ENCODE peak calls at places on chromosome 21, in ten cellular contexts. J is fibroblast of lung, K is AG10803, M is NB4, Y is heart left ventricle, N is cardiac muscle cell, I is IMR-90, R is mucosa of descending colon, L is heart right ventricle, E is GM12865. X is an unnamed sample.
A peak's percentile ranks its signal among the peaks of the same experiment; 100 is the strongest.

GRCh38 chr21:31893841-31894240 is 21.0 kb downstream of the HUNK start:
- DNase-seq in J (peak; percentile 7), K (peak; percentile 73), M (no peak), Y (no peak), N (no peak), I (no peak), R (no peak), L (no peak), E (no peak), X (no peak)

GRCh38 chr21:45033791-45034555 is 40.4 kb upstream of the ADARB1 start:
- DNase-seq in J (no peak), K (peak; percentile 89), M (no peak), Y (no peak), N (peak; percentile 89), I (peak; percentile 73), R (no peak), L (no peak), E (no peak), X (peak; percentile 59)

GRCh38 chr21:46211376-46211775 is 17.2 kb downstream of the LSS start:
- DNase-seq in J (no peak), K (no peak), M (no peak), Y (no peak), N (no peak), I (no peak), R (no peak), L (no peak), E (no peak), X (no peak)

GRCh38 chr21:46286668-46286982 is 483 bp downstream of the YBEY start:
- DNase-seq in J (no peak), K (no peak), M (no peak), Y (no peak), N (no peak), I (no peak), R (no peak), L (no peak), E (no peak), X (no peak)

GRCh38 chr21:33070921-33071877 is 1.3 kb downstream of the OLIG1 start:
- DNase-seq in J (peak; percentile 8), K (no peak), M (peak; percentile 73), Y (no peak), N (peak; percentile 4), I (no peak), R (no peak), L (no peak), E (no peak), X (no peak)

GRCh38 chr21:32089771-32090170 is 189.1 kb downstream of the MIS18A start:
- DNase-seq in J (no peak), K (no peak), M (no peak), Y (no peak), N (no peak), I (no peak), R (no peak), L (no peak), E (no peak), X (no peak)

GRCh38 chr21:31135536-31136184 is 97.4 kb upstream of the KRTAP19-8 start:
- DNase-seq in J (peak; percentile 27), K (no peak), M (peak; percentile 56), Y (no peak), N (no peak), I (no peak), R (no peak), L (no peak), E (no peak), X (no peak)

GRCh38 chr21:44765231-44766013 is 36.2 kb downstream of the UBE2G2 start:
- DNase-seq in J (no peak), K (no peak), M (peak; percentile 69), Y (no peak), N (peak; percentile 47), I (no peak), R (no peak), L (no peak), E (peak; percentile 42), X (no peak)

GRCh38 chr21:38272215-38272614 is 15.4 kb downstream of the KCNJ15 start:
- DNase-seq in J (no peak), K (no peak), M (no peak), Y (no peak), N (no peak), I (no peak), R (no peak), L (no peak), E (peak; percentile 28), X (no peak)

GRCh38 chr21:24552491-24552890 is 1054.8 kb downstream of the MRPL39 start:
- DNase-seq in J (no peak), K (no peak), M (no peak), Y (no peak), N (no peak), I (no peak), R (no peak), L (no peak), E (no peak), X (no peak)

GRCh38 chr21:31266241-31266640 is 77.8 kb downstream of the TIAM1 start:
- DNase-seq in J (no peak), K (no peak), M (no peak), Y (no peak), N (no peak), I (no peak), R (no peak), L (no peak), E (no peak), X (no peak)

GRCh38 chr21:31714741-31715365 is 17.1 kb downstream of the SCAF4 start:
- DNase-seq in J (no peak), K (no peak), M (no peak), Y (no peak), N (no peak), I (no peak), R (no peak), L (no peak), E (no peak), X (no peak)

GRCh38 chr21:45699251-45699942 is 55.9 kb downstream of the PCBP3 start:
- DNase-seq in J (no peak), K (no peak), M (no peak), Y (no peak), N (no peak), I (no peak), R (no peak), L (no peak), E (no peak), X (no peak)

GRCh38 chr21:14383596-14384210 is 757 bp upstream of the HSPA13 start:
- DNase-seq in J (peak; percentile 31), K (peak; percentile 38), M (peak; percentile 58), Y (no peak), N (no peak), I (peak; percentile 5), R (no peak), L (no peak), E (peak; percentile 82), X (no peak)

GRCh38 chr21:46515109-46515508 is 56.4 kb downstream of the DIP2A start:
- DNase-seq in J (peak; percentile 35), K (peak; percentile 11), M (peak; percentile 49), Y (peak; percentile 44), N (peak; percentile 63), I (peak; percentile 13), R (no peak), L (peak; percentile 62), E (no peak), X (no peak)

GRCh38 chr21:18522181-18522771 is 118.7 kb upstream of the TMPRSS15 start:
- DNase-seq in J (peak; percentile 17), K (no peak), M (no peak), Y (no peak), N (no peak), I (no peak), R (no peak), L (no peak), E (no peak), X (no peak)
- TF ChIP-seq CTCF in J (no peak), K (no peak), M (no peak), Y (no peak), N (no peak), I (no peak), R (no peak), L (peak; percentile 25), E (no peak), X (no peak)

DNA sequence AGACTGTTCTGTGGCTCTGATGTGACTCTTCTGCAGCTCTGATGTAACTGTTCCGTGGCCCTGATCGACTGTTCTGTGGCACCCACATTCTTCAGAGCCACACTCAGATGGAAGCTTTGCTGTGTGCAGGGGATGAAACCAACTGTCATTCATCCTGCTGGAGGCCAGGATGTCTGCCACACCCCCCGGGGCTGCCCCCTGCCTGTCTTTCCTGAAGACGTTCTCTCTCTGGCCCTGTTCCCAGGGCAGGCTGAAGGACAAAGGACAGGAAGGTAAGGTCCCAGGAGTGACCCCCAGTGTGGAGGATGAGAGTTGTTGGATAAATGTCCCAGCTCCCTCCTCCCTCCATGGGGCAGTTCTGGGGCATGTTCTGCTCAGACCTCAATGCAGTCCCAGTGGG is 29.4 kb upstream of the UMODL1 start:
- DNase-seq in J (peak; percentile 27), K (no peak), M (no peak), Y (no peak), N (no peak), I (no peak), R (peak; percentile 19), L (no peak), E (no peak), X (no peak)
- H3K4me3 ChIP-seq in J (no peak overlapping the region), K (no peak overlapping the region), M (no peak overlapping the region), Y (no peak overlapping the region), N (no peak overlapping the region), I (peak overlapping the region; percentile 6), R (no peak overlapping the region), L (no peak overlapping the region), E (no peak overlapping the region), X (no peak overlapping the region)

GRCh38 chr21:26091480-26092018 is 79.0 kb downstream of the APP start:
- DNase-seq in J (no peak), K (no peak), M (no peak), Y (no peak), N (no peak), I (no peak), R (no peak), L (no peak), E (no peak), X (no peak)
- TF ChIP-seq CTCF in J (no peak), K (no peak), M (no peak), Y (no peak), N (no peak), I (peak; percentile 23), R (no peak), L (no peak), E (no peak), X (no peak)

DNA sequence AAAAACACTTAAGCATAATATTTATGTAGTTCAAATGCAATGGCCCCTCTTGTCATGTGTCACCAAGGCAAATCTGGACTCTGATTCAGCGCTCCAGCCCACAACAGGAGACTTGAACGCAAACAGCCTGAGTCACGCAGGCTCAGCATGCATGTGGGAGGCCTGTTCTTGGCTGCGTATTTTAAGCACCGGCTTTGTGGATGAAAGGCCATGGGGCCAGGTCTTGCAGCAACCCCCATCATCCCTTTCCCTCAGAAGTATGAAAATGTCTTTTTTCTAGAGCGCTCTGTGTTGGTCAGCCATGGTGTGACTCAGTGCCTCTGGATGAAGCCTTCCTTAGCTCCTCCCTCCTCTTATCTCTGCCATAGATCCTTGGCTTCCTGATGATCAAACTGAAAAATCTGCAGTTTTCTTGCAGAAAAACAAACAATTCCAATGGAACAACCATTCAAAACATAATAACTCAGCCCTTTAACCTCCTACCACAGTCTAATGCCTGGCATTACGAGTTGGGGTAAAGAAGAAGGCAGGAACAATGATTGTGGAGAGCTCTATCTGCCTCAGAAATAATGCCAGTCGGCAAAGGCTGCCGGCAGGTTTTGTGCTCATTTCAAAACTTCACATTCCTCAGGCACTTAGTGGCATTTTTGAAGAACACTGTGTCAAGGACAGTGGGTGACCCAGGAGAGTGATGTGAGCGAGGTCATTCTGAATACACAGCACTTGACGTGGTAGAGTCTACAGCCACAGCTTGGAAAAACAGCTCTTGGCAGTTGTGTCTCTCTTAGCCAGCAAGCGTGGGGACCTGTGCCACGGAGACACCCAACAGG is 167.5 kb downstream of the CLIC6 start:
- DNase-seq in J (peak; percentile 100), K (peak; percentile 99), M (peak; percentile 96), Y (no peak), N (peak; percentile 99), I (peak; percentile 100), R (peak; percentile 63), L (no peak), E (no peak), X (peak; percentile 99)
- H3K4me3 ChIP-seq in J (peak overlapping the region; percentile 49), K (no peak overlapping the region), M (peak overlapping the region; percentile 39), Y (no peak overlapping the region), N (no peak overlapping the region), I (no peak overlapping the region), R (no peak overlapping the region), L (no peak overlapping the region), E (no peak overlapping the region), X (peak overlapping the region; percentile 16)